ENCODE peak calls at places on chromosomes 16 and 17, in four cellular contexts. One of them, this sample, is unnamed.

GRCh38 chr16:2713523-2713922 is 6.5 kb downstream of the PRSS27 start:
- DNase-seq in omental fat pad: no peak
- DNase-seq in stimulated activated naive CD4-positive, alpha-beta T cell: no peak
- DNase-seq in HS-27A: no peak
- DNase-seq in this sample: no peak

GRCh38 chr17:4772235-4772613 is 538 bp downstream of the TM4SF5 start:
- DNase-seq in omental fat pad: no peak
- DNase-seq in stimulated activated naive CD4-positive, alpha-beta T cell: no peak
- DNase-seq in HS-27A: no peak
- DNase-seq in this sample: no peak

GRCh38 chr17:72952641-72953313 is 139.7 kb downstream of the SLC39A11 start:
- DNase-seq in omental fat pad: no peak
- DNase-seq in stimulated activated naive CD4-positive, alpha-beta T cell: no peak
- DNase-seq in HS-27A: no peak
- DNase-seq in this sample: no peak

GRCh38 chr17:19533718-19534561 is at the start of gene SLC47A1:
- DNase-seq in omental fat pad: no peak
- DNase-seq in stimulated activated naive CD4-positive, alpha-beta T cell: no peak
- DNase-seq in HS-27A: no peak
- DNase-seq in this sample: no peak

GRCh38 chr17:27532269-27533067 is 76.2 kb downstream of the KSR1 start:
- DNase-seq in omental fat pad: no peak
- DNase-seq in stimulated activated naive CD4-positive, alpha-beta T cell: no peak
- DNase-seq in HS-27A: no peak
- DNase-seq in this sample: no peak

GRCh38 chr16:23434380-23434779 is 18.6 kb downstream of the COG7 start:
- DNase-seq in omental fat pad: no peak
- DNase-seq in stimulated activated naive CD4-positive, alpha-beta T cell: peak
- DNase-seq in HS-27A: no peak
- DNase-seq in this sample: peak

GRCh38 chr16:74275031-74275636 is 21.5 kb upstream of the PSMD7 start:
- DNase-seq in omental fat pad: no peak
- DNase-seq in stimulated activated naive CD4-positive, alpha-beta T cell: no peak
- DNase-seq in HS-27A: no peak
- DNase-seq in this sample: no peak

GRCh38 chr17:17467720-17468119 is 9.1 kb upstream of the MED9 start:
- DNase-seq in omental fat pad: no peak
- DNase-seq in stimulated activated naive CD4-positive, alpha-beta T cell: no peak
- DNase-seq in HS-27A: no peak
- DNase-seq in this sample: no peak

GRCh38 chr16:49649013-49649785 is 206.7 kb downstream of the ZNF423 start:
- DNase-seq in omental fat pad: no peak
- DNase-seq in stimulated activated naive CD4-positive, alpha-beta T cell: no peak
- DNase-seq in HS-27A: no peak
- DNase-seq in this sample: no peak

This sample was measured in Panc1.